ENCODE peak calls at places on chromosomes 6 and 20, in eight cellular contexts. J is GM23338, Z is OCI-LY7, I is hepatocyte, B is GM23248, E is PC-3, S is HCT116, F is SK-N-SH. T is an unnamed sample.

GRCh38 chr6:148395583-148396101 is 53.0 kb downstream of the SASH1 start:
- DNase-seq in J (no peak), Z (no peak), I (no peak), B (peak), E (no peak), S (no peak), F (no peak), T (no peak)

GRCh38 chr6:74715362-74716068 is 490.3 kb downstream of the COL12A1 start:
- DNase-seq in J (no peak), Z (no peak), I (no peak), B (peak), E (peak), S (no peak), F (no peak), T (no peak)

GRCh38 chr6:22466665-22467064 is 102.7 kb upstream of the HDGFL1 start:
- DNase-seq in J (peak), Z (no peak), I (no peak), B (no peak), E (no peak), S (no peak), F (no peak), T (no peak)

GRCh38 chr6:38259736-38260135 is 380.0 kb downstream of the BTBD9 start:
- DNase-seq in J (no peak), Z (no peak), I (no peak), B (peak), E (peak), S (no peak), F (no peak), T (no peak)

GRCh38 chr6:111417181-111417585 is 65.8 kb downstream of the REV3L start:
- DNase-seq in J (no peak), Z (no peak), I (no peak), B (peak), E (no peak), S (no peak), F (peak), T (no peak)

GRCh38 chr20:36859282-36859555 is 16.7 kb upstream of the TLDC2 start:
- DNase-seq in J (no peak), Z (no peak), I (no peak), B (no peak), E (no peak), S (no peak), F (no peak), T (no peak)

GRCh38 chr6:7108196-7108963 is 619 bp downstream of the RREB1 start:
- DNase-seq in J (peak), Z (peak), I (peak), B (peak), E (peak), S (no peak), F (peak), T (peak)

GRCh38 chr6:68559052-68559451 is 76.0 kb upstream of the ADGRB3 start:
- DNase-seq in J (peak), Z (no peak), I (no peak), B (no peak), E (peak), S (no peak), F (peak), T (no peak)

GRCh38 chr6:98579089-98579488 is 255.3 kb upstream of the POU3F2 start:
- DNase-seq in J (no peak), Z (no peak), I (no peak), B (peak), E (no peak), S (no peak), F (no peak), T (no peak)

GRCh38 chr6:136539967-136540366 is 10.3 kb downstream of the MAP7 start:
- DNase-seq in J (no peak), Z (no peak), I (no peak), B (no peak), E (no peak), S (no peak), F (no peak), T (no peak)

GRCh38 chr6:110357298-110357695 is 852 bp downstream of the METTL24 start:
- DNase-seq in J (no peak), Z (no peak), I (no peak), B (no peak), E (no peak), S (no peak), F (no peak), T (no peak)

GRCh38 chr6:40509163-40509562 is 78.0 kb downstream of the LRFN2 start:
- DNase-seq in J (no peak), Z (no peak), I (no peak), B (no peak), E (no peak), S (no peak), F (no peak), T (no peak)

GRCh38 chr6:126040826-126041225 is 54.5 kb downstream of the TRMT11 start:
- DNase-seq in J (no peak), Z (no peak), I (peak), B (peak), E (peak), S (no peak), F (no peak), T (no peak)

GRCh38 chr6:152161501-152161900 is 354.0 kb downstream of the ESR1 start:
- DNase-seq in J (no peak), Z (no peak), I (no peak), B (peak), E (peak), S (no peak), F (no peak), T (no peak)

GRCh38 chr20:15619341-15619740 is 953.9 kb downstream of the KIF16B start:
- DNase-seq in J (no peak), Z (no peak), I (no peak), B (no peak), E (no peak), S (no peak), F (no peak), T (no peak)

GRCh38 chr20:20549267-20549612 is 163.2 kb downstream of the RALGAPA2 start:
- DNase-seq in J (no peak), Z (no peak), I (peak), B (no peak), E (peak), S (no peak), F (no peak), T (no peak)

GRCh38 chr20:39890697-39891096 is 798.3 kb downstream of the MAFB start:
- DNase-seq in J (no peak), Z (no peak), I (no peak), B (no peak), E (no peak), S (no peak), F (no peak), T (no peak)

GRCh38 chr20:39888310-39888709 is 800.7 kb downstream of the MAFB start:
- DNase-seq in J (no peak), Z (no peak), I (no peak), B (no peak), E (no peak), S (no peak), F (no peak), T (no peak)

GRCh38 chr20:39897781-39898466 is 791.1 kb downstream of the MAFB start:
- DNase-seq in J (no peak), Z (no peak), I (no peak), B (peak), E (no peak), S (no peak), F (no peak), T (no peak)

GRCh38 chr20:39897058-39897457 is 792.0 kb downstream of the MAFB start:
- DNase-seq in J (no peak), Z (no peak), I (no peak), B (peak), E (no peak), S (no peak), F (no peak), T (no peak)

GRCh38 chr20:39893013-39893685 is 795.9 kb downstream of the MAFB start:
- DNase-seq in J (peak), Z (no peak), I (peak), B (peak), E (no peak), S (no peak), F (no peak), T (no peak)
- TF ChIP-seq EZH2phosphoT487 in J (no peak), Z (no peak), I (no peak), B (no peak), E (no peak), S (no peak), F (no peak), T (no peak)

DNA sequence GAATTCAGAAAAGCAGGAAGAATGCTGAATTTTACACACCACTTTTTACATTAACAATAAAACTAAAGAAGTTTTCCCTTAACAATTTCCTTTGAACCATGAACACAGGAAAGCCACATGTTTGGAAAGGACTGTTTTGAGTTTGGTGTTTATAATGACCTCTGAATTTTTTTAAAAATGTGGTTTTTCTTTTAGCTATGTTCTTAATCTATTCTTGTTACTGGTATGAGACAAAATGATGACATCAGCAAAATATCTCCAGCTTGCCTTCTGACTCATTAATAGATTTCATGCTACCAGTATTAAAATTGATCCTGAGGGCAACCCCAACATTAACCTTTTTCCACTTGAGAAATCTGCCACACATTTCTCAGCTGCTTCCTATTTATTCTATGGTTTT is 217.5 kb upstream of the THEMIS start:
- DNase-seq in J (no peak), Z (no peak), I (no peak), B (peak), E (no peak), S (no peak), F (no peak), T (no peak)
- TF ChIP-seq EZH2phosphoT487 in J (no peak), Z (no peak), I (no peak), B (no peak), E (no peak), S (no peak), F (no peak), T (no peak)

GRCh38 chr20:24106155-24106800 is 117.7 kb upstream of the GGTLC1 start:
- DNase-seq in J (no peak), Z (no peak), I (no peak), B (no peak), E (peak), S (no peak), F (no peak), T (no peak)

GRCh38 chr20:24100370-24101011 is 111.9 kb upstream of the GGTLC1 start:
- DNase-seq in J (peak), Z (peak), I (peak), B (peak), E (peak), S (peak), F (peak), T (peak)

GRCh38 chr20:24102749-24103148 is 114.2 kb upstream of the GGTLC1 start:
- DNase-seq in J (no peak), Z (no peak), I (no peak), B (peak), E (peak), S (no peak), F (no peak), T (no peak)

GRCh38 chr20:24098886-24099285 is 110.3 kb upstream of the GGTLC1 start:
- DNase-seq in J (no peak), Z (no peak), I (peak), B (peak), E (peak), S (no peak), F (no peak), T (no peak)

GRCh38 chr20:24102290-24102689 is 113.7 kb upstream of the GGTLC1 start:
- DNase-seq in J (peak), Z (peak), I (no peak), B (no peak), E (peak), S (no peak), F (no peak), T (peak)
- TF ChIP-seq EZH2phosphoT487 in J (no peak), Z (no peak), I (no peak), B (no peak), E (no peak), S (no peak), F (no peak), T (no peak)

GRCh38 chr6:157764346-157765068 is 58.5 kb upstream of the SNX9 start:
- DNase-seq in J (no peak), Z (peak), I (peak), B (peak), E (peak), S (peak), F (no peak), T (peak)

GRCh38 chr6:157763894-157764345 is 59.1 kb upstream of the SNX9 start:
- DNase-seq in J (no peak), Z (peak), I (no peak), B (no peak), E (no peak), S (no peak), F (no peak), T (peak)

GRCh38 chr6:157762636-157763035 is 60.4 kb upstream of the SNX9 start:
- DNase-seq in J (no peak), Z (peak), I (no peak), B (peak), E (no peak), S (no peak), F (no peak), T (no peak)

GRCh38 chr6:157761926-157762325 is 61.1 kb upstream of the SNX9 start:
- DNase-seq in J (no peak), Z (no peak), I (no peak), B (no peak), E (no peak), S (no peak), F (no peak), T (no peak)

DNA sequence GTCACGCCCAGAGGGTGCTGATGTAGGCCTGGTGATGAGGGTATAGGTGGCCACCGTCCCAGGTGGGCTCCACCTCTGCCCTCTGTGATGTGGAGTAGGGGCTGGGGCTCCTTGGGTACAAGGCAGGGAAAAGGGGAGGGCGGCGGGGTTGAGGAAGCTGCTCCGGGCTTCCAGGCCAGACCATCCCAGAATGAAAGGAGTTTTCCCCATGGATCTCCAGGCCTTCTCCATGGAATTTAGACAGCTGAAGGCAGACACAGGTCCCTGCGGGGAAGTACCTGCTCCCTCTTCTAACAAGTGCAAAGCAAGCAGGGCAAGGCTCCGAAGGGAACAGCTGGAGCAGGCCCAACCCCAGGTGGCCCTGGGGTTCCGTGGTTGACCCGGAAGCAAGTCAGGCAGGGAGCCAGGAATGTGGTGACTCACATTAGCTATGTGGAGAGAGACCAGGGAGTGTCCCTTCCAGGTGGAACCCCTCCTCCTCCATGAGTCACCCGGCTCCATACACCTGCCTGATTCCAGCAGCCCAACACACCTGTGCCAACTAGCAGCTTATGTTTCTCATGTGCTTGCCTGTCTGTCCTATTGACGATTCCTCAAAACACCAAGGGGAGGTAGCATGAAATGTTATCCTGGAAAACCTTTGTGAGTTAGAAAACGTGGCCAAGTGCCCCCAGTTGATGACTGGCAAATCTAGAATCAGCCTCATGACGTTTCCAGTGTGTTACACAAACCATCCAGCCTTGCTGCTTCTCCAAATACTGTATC is 59.7 kb upstream of the SNX9 start:
- DNase-seq in J (peak), Z (no peak), I (peak), B (peak), E (peak), S (peak), F (no peak), T (peak)
- TF ChIP-seq EZH2phosphoT487 in J (no peak), Z (no peak), I (no peak), B (no peak), E (no peak), S (no peak), F (no peak), T (no peak)

DNA sequence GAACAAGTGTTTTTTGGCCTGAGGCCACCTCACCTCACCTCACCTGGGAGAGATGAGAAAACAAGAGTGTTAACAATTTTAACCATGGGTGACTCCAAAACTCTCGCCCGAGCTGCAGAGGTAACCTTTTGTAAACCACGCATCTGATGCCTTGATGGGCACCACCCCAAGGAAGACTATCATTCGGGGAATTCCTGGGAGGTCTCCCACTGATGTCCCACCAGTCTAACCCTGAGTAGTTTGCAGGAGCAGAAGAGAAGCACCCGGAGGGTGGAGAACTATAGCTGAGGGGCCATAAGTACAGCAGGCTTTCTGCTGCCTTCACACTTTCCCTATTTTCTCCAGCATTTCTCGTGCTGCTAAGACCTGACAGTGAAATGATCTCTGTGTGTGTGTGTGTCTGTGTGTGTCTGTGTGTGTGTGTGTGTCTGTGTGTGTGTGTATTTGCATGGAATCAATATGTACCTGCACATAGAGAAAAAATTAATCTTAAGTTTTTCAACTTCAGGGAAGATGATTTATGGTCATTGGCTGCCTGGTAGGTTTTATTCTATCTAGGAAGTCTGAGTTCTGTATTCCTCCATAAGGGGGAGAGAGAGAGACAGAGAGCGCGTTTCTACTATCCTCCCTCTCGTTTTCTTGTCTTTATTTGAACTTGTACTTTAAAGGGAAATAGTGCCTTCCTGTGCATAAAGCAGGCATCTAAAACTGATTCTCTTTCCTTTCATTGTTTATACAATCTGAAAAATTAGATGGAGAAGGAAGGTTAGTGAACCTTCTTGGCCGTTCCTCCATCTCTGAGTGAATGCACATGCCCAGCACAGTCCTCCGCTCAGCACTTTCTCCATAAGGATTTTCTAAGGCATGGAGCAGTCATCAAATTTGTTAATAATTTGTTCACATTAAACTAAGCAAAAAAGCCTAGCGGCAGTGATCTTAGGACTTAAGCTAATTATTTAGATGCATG is 75.9 kb downstream of the CAP2 start:
- DNase-seq in J (peak), Z (no peak), I (no peak), B (peak), E (no peak), S (no peak), F (no peak), T (no peak)
- TF ChIP-seq EZH2phosphoT487 in J (no peak), Z (no peak), I (no peak), B (no peak), E (no peak), S (no peak), F (no peak), T (no peak)

DNA sequence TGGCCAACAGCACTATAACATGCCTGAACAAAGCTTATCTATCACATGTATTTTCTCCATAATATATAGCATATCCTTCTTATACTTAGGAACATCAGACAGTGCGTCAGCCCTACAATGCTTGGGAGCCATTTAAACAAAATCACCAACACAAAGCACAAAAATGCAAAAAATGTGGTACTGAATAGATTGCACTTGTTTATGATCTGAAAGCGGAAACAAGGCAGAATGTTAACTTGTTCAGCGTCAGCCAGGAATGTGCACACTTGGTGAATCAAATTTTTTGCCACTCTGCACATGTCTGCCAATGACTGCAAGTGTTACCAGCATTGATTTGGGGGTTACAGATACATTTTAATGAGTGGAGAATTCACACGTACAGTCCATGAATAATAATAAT is 14.8 kb downstream of the SLC35A1 start:
- DNase-seq in J (no peak), Z (no peak), I (no peak), B (no peak), E (no peak), S (no peak), F (no peak), T (no peak)
- TF ChIP-seq EZH2phosphoT487 in J (no peak), Z (no peak), I (no peak), B (no peak), E (no peak), S (no peak), F (no peak), T (no peak)

DNA sequence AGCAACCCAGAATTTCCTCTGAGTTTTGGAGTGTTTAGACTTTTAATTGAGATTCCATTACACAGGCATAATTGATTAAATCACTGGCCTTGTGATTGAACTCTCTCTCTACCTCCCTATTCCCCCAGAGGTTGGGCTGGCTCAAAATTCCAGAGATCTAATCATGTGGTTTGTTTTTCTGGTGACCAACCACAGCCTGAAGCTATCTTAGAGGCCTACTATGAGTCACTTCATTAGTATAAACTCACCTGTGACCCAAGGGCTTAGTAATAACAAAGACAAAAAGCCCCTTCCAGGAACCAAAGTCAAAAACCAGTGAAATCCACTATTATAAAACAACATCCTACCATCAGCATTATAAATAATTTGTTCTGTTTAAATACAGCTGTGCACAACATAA is 992.5 kb upstream of the CITED2 start:
- DNase-seq in J (no peak), Z (no peak), I (no peak), B (peak), E (peak), S (no peak), F (no peak), T (no peak)
- TF ChIP-seq EZH2phosphoT487 in J (no peak), Z (no peak), I (no peak), B (no peak), E (no peak), S (no peak), F (no peak), T (no peak)

GRCh38 chr6:36370638-36371037 is 16.8 kb downstream of the ETV7 start:
- DNase-seq in J (no peak), Z (no peak), I (no peak), B (no peak), E (no peak), S (no peak), F (no peak), T (no peak)
- TF ChIP-seq EZH2phosphoT487 in J (no peak), Z (no peak), I (no peak), B (no peak), E (no peak), S (no peak), F (no peak), T (no peak)